ENCODE peak calls at places on chromosomes 11 and 22, in six cellular contexts. P is psoas muscle, R is transverse colon, V is DND-41, F is prostate gland, Z is heart right ventricle. G is an unnamed sample.

GRCh38 chr11:19729141-19729540 is 16.5 kb downstream of the NAV2 start:
- DNase-seq in P (no peak), R (no peak), V (no peak), F (no peak), Z (no peak), G (no peak)

GRCh38 chr11:68525930-68526329 is 65.4 kb downstream of the PPP6R3 start:
- DNase-seq in P (no peak), R (no peak), V (no peak), F (no peak), Z (no peak), G (no peak)

GRCh38 chr22:17366830-17367229 is 2.4 kb upstream of the CECR2 start:
- DNase-seq in P (peak; percentile 51), R (peak; percentile 17), V (peak; percentile 50), F (no peak), Z (peak; percentile 53), G (no peak)

GRCh38 chr11:119338946-119339580 is 1.6 kb downstream of the C1QTNF5 start:
- DNase-seq in P (no peak), R (no peak), V (no peak), F (no peak), Z (no peak), G (no peak)

GRCh38 chr11:123168955-123169484 is 26.0 kb downstream of the CLMP start:
- DNase-seq in P (no peak), R (no peak), V (no peak), F (no peak), Z (no peak), G (no peak)

GRCh38 chr11:75547617-75548054 is 14.4 kb upstream of the SERPINH1 start:
- DNase-seq in P (peak; percentile 64), R (peak; percentile 72), V (peak; percentile 32), F (peak; percentile 48), Z (peak; percentile 66), G (peak; percentile 67)

GRCh38 chr22:35821654-35822053 is 104.0 kb downstream of the APOL5 start:
- DNase-seq in P (no peak), R (no peak), V (no peak), F (no peak), Z (no peak), G (no peak)

GRCh38 chr22:31048570-31048969 is 32.5 kb upstream of the SMTN start:
- DNase-seq in P (no peak), R (no peak), V (no peak), F (no peak), Z (no peak), G (no peak)

GRCh38 chr22:22465094-22465602 is 43.4 kb downstream of the ZNF280B start:
- DNase-seq in P (no peak), R (no peak), V (no peak), F (no peak), Z (no peak), G (no peak)

GRCh38 chr11:28759311-28759710 is 651.1 kb downstream of the METTL15 start:
- DNase-seq in P (no peak), R (no peak), V (no peak), F (no peak), Z (no peak), G (no peak)

GRCh38 chr22:30008401-30008800 is 71.9 kb upstream of the HORMAD2 start:
- DNase-seq in P (no peak), R (no peak), V (no peak), F (no peak), Z (no peak), G (no peak)

GRCh38 chr22:31344369-31345330 is 1.5 kb downstream of the PATZ1 start:
- DNase-seq in P (peak; percentile 39), R (peak; percentile 64), V (peak; percentile 54), F (peak; percentile 65), Z (peak; percentile 19), G (peak; percentile 49)

GRCh38 chr11:75873417-75874148 is 58.6 kb downstream of the UVRAG start:
- DNase-seq in P (no peak), R (no peak), V (no peak), F (no peak), Z (no peak), G (no peak)

GRCh38 chr11:102420547-102420946 is 32.0 kb downstream of the TMEM123 start:
- DNase-seq in P (no peak), R (no peak), V (no peak), F (no peak), Z (no peak), G (no peak)

GRCh38 chr11:134242376-134242775 is 10.8 kb downstream of the THYN1 start:
- DNase-seq in P (no peak), R (no peak), V (no peak), F (no peak), Z (no peak), G (no peak)

GRCh38 chr11:58923300-58923788 is 15.9 kb upstream of the GLYATL1 start:
- DNase-seq in P (no peak), R (peak; percentile 21), V (no peak), F (peak; percentile 22), Z (no peak), G (no peak)
- H3K4me3 ChIP-seq in P (no peak overlapping the region), R (no peak overlapping the region), V (no peak overlapping the region), F (no peak overlapping the region), Z (no peak overlapping the region), G (no peak overlapping the region)

DNA sequence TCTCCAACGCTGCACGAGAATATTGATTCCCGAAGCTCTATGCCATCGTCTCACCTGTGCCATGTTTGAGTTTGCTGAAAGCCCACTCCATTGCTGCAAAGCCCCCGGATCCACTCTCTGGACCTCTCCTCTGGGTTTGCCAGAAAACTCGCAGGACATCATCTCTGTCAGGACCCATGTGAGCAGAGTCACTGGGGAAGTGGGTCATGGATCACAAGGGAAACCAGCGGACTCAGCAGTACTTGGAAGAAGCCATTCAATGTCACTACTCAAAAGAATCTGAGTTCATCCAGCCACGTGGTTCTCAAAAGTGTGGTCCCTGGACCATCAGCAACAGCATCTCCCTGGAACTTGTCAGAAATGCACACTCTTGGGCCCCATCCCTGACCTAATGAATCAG is 296.7 kb downstream of the MN1 start:
- DNase-seq in P (no peak), R (no peak), V (no peak), F (no peak), Z (no peak), G (no peak)
- H3K27ac ChIP-seq in P (peak overlapping the region; percentile 82), R (no peak overlapping the region), V (no peak overlapping the region), F (no peak overlapping the region), Z (no peak overlapping the region), G (no peak overlapping the region)

GRCh38 chr11:48095779-48096470 is 115.6 kb downstream of the PTPRJ start:
- DNase-seq in P (peak; percentile 35), R (no peak), V (no peak), F (no peak), Z (no peak), G (no peak)

GRCh38 chr11:48096588-48097525 is 116.5 kb downstream of the PTPRJ start:
- DNase-seq in P (no peak), R (no peak), V (no peak), F (no peak), Z (no peak), G (no peak)

GRCh38 chr11:48093323-48093722 is 113.0 kb downstream of the PTPRJ start:
- DNase-seq in P (no peak), R (no peak), V (no peak), F (no peak), Z (no peak), G (no peak)

GRCh38 chr11:48093795-48094642 is 113.7 kb downstream of the PTPRJ start:
- DNase-seq in P (no peak), R (no peak), V (no peak), F (no peak), Z (peak; percentile 24), G (no peak)

DNA sequence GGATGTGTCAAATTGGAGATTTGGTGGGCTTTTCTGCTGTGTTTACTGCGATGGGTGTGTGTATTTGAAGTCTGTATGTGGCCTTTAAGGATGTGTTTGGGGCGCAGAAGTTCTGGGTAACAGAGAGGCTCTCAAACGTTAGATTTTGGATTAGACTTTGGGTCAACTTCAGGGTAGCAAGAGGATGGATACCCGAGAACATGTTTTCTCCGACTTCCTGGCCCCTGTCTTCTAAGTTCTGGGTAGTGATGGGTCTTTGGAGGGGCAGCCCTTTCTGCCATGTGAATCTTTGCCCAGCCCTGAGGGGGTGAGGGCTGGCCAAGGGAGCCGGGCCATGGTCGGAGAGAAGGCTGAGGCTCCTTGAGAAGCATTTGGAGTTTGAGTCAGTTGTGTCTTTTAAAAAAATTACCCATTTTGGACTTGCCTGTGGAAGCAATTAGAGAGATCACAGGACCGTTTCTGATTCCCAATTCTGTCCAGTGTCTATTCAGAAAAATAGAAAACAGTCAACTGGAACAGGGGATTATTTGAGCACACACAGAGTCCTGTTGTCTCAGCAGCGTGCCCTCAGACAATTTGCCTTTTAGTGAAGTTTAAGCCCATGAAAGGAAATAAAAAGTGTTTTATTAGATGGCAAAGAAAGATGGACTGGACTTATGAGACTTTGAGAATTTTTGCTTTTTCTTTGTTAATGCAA is 114.4 kb downstream of the PTPRJ start:
- DNase-seq in P (no peak), R (no peak), V (no peak), F (no peak), Z (no peak), G (no peak)
- H3K4me1 ChIP-seq in P (peaks cover 10% of the 10 kb centered on the region), R (peaks cover 40% of the 10 kb centered on the region), V (no peaks in the 10 kb centered on the region), F (peaks cover 4% of the 10 kb centered on the region), Z (peaks cover 26% of the 10 kb centered on the region), G (peaks cover 18% of the 10 kb centered on the region)

GRCh38 chr22:46076651-46077339 is 73.5 kb upstream of the PPARA start:
- DNase-seq in P (peak; percentile 58), R (peak; percentile 28), V (no peak), F (peak; percentile 44), Z (no peak), G (peak; percentile 26)
- H3K4me3 ChIP-seq in P (peak overlapping the region; percentile 95), R (peak overlapping the region; percentile 0), V (no peak overlapping the region), F (peak overlapping the region; percentile 93), Z (peak overlapping the region; percentile 8), G (peak overlapping the region; percentile 95)

DNA sequence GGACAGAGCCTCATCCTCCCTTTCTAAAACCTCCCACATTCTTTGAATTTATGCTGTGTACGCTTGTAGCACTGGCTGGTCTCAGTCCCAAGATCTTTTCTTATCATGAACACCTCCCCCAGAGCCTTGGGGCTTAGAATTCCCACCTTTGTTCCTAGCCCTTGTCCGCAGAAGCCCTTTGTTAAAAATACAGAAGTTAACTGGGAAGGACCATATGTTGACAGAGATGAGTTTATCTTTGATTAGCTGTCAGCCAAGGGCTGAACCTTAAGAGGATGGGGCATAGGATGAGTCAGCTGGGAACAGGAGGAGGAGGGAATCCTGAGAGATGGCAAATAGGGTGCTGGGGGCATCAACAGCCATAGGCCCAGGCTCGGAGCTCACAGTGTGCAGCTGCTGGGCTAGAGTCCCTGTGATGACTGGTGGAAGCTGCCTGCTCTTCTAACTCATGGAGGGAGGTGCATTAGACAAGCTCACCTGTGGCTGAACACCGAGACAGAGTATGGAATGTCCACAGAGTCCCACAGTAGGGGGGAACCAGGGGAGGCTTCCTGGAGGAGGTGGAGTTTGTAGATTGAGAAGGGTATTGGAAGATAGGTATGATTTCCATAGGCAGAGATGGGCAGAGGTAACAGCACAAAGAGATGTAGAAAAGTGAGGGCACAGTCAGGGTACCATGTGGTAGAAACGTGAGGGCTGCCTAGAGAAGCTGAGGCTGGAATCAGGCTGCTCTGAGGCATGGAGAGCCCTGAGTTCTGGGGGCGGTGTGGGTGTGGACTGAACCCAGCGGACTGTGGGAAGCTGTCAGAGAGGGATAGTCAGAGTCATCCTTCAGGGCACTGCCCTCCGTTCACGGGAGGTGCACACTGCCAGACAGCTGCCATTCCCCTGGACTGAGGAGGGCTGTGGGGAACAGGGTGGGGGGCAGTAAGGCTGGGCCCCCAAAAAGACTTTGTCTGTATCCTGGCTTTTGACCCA is 9.9 kb downstream of the MICAL2 start:
- DNase-seq in P (no peak), R (no peak), V (no peak), F (no peak), Z (no peak), G (no peak)
- H3K27ac ChIP-seq in P (no peak overlapping the region), R (peak overlapping the region; percentile 71), V (no peak overlapping the region), F (no peak overlapping the region), Z (no peak overlapping the region), G (peak overlapping the region; percentile 50)